ENCODE peak calls at places on chromosomes 7 and 10, in five cellular contexts. E is lower lobe of right lung, F is Caco-2, W is epithelial cell of esophagus, N is upper lobe of right lung. B is an unnamed sample.
A peak's percentile ranks its signal among the peaks of the same experiment; 100 is the strongest.

GRCh38 chr10:100997364-100998182 is 2.0 kb upstream of the LZTS2 start:
- DNase-seq in N (peak; percentile 94), F (peak; percentile 94), E (peak; percentile 88), W (peak; percentile 79), B (peak; percentile 87)

GRCh38 chr7:39609462-39610149 is 13.8 kb upstream of the RALA start:
- DNase-seq in W (no peak), F (no peak), N (peak; percentile 73), E (peak; percentile 57), B (peak; percentile 55)

GRCh38 chr7:128874140-128875031 is 11.7 kb downstream of the ATP6V1F start:
- DNase-seq in E (peak; percentile 44), N (no peak), W (no peak), F (no peak), B (peak; percentile 18)

GRCh38 chr7:105000927-105001336 is 13.1 kb upstream of the KMT2E start:
- DNase-seq in W (no peak), F (no peak), N (no peak), E (no peak), B (no peak)

GRCh38 chr10:11080564-11080984 is 62.9 kb downstream of the CELF2 start:
- DNase-seq in E (no peak), W (no peak), F (no peak), N (no peak), B (no peak)

GRCh38 chr10:131915484-131915883 is 14.7 kb downstream of the PPP2R2D start:
- DNase-seq in N (peak; percentile 27), E (no peak), W (no peak), F (no peak), B (no peak)

GRCh38 chr10:118754132-118754555 is 626 bp downstream of the CACUL1 start:
- DNase-seq in E (peak; percentile 67), W (peak; percentile 50), N (peak; percentile 81), F (peak; percentile 66), B (peak; percentile 52)

GRCh38 chr10:43199088-43199683 is 60.9 kb downstream of the CSGALNACT2 start:
- DNase-seq in E (peak; percentile 24), N (peak; percentile 50), F (no peak), W (no peak), B (no peak)

GRCh38 chr10:91006752-91007346 is 86.0 kb upstream of the ANKRD1 start:
- DNase-seq in W (no peak), N (no peak), E (no peak), F (no peak), B (no peak)

GRCh38 chr10:77909755-77910375 is 16.7 kb downstream of the DLG5 start:
- DNase-seq in F (peak; percentile 80), N (no peak), W (peak; percentile 26), E (no peak), B (no peak)

GRCh38 chr7:111763221-111763791 is 201.0 kb upstream of the IMMP2L start:
- DNase-seq in F (peak; percentile 32), N (no peak), E (no peak), W (peak; percentile 59), B (peak; percentile 76)

GRCh38 chr7:64625114-64626082 is 40.5 kb upstream of the ZNF107 start:
- DNase-seq in N (no peak), W (no peak), F (no peak), E (no peak), B (no peak)

GRCh38 chr7:34523233-34523918 is 134.6 kb upstream of the NPSR1 start:
- DNase-seq in N (no peak), E (no peak), F (no peak), W (peak; percentile 23), B (no peak)

GRCh38 chr7:50508471-50508943 is 56.7 kb downstream of the DDC start:
- DNase-seq in N (no peak), W (no peak), F (no peak), E (no peak), B (no peak)

GRCh38 chr10:5547684-5547933 is 22.8 kb downstream of the CALML3 start:
- DNase-seq in W (no peak), F (no peak), E (peak; percentile 2), N (no peak), B (no peak)

GRCh38 chr10:75972494-75973276 is 541.3 kb downstream of the LRMDA start:
- DNase-seq in W (peak; percentile 61), N (no peak), F (no peak), E (no peak), B (peak; percentile 16)

DNA sequence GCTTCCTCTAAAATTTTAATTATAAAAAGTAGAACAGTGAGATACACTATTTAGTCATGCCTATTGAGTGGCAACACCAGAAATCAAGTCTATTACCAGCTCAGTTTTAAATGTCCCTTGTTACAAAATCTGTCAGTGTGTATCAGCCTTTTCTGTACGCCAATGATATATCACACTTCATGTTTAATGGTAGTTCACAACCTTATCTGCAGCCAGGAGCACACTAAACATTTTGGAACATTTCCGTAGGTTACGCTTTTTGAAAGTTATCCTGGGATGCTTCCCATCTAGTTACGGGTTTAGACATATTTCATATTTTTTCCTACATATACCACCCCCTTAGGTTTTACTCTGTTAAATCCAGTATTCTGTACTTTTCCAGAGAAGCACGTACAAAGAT is 5.4 kb downstream of the HNRNPA2B1 start:
- DNase-seq in E (no peak), N (no peak), F (no peak), W (no peak), B (no peak)
- H3K4me3 ChIP-seq in E (no peak overlapping the region), N (no peak overlapping the region), F (no peak overlapping the region), W (no peak overlapping the region), B (peak overlapping the region; percentile 2)

GRCh38 chr10:126207313-126207771 is 180.9 kb downstream of the ADAM12 start:
- DNase-seq in E (no peak), N (no peak), W (no peak), F (no peak), B (no peak)
- H3K4me3 ChIP-seq in E (no peak overlapping the region), N (no peak overlapping the region), W (no peak overlapping the region), F (no peak overlapping the region), B (no peak overlapping the region)

DNA sequence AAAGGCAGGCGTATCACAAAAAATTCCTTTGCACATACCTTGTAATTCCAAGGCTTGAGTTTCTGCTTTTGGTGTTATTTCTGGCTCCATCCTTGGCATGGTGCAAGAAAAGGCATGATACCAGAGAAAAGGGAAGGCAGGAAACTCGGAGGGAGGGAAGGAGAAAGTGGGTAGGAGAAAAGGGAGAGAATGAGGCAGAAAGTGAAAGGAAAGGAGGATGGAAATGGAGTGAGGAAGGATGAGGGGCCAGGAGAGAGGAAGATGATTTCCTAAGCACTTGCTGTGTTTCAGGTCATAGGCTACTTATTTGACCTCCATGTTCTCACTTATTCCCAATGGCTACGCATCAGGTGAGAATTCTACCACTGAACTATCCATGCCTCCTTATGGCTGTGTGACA is 110.8 kb upstream of the JCAD start:
- DNase-seq in W (no peak), N (no peak), F (no peak), E (no peak), B (no peak)
- H3K4me3 ChIP-seq in W (no peak overlapping the region), N (no peak overlapping the region), F (no peak overlapping the region), E (no peak overlapping the region), B (no peak overlapping the region)

DNA sequence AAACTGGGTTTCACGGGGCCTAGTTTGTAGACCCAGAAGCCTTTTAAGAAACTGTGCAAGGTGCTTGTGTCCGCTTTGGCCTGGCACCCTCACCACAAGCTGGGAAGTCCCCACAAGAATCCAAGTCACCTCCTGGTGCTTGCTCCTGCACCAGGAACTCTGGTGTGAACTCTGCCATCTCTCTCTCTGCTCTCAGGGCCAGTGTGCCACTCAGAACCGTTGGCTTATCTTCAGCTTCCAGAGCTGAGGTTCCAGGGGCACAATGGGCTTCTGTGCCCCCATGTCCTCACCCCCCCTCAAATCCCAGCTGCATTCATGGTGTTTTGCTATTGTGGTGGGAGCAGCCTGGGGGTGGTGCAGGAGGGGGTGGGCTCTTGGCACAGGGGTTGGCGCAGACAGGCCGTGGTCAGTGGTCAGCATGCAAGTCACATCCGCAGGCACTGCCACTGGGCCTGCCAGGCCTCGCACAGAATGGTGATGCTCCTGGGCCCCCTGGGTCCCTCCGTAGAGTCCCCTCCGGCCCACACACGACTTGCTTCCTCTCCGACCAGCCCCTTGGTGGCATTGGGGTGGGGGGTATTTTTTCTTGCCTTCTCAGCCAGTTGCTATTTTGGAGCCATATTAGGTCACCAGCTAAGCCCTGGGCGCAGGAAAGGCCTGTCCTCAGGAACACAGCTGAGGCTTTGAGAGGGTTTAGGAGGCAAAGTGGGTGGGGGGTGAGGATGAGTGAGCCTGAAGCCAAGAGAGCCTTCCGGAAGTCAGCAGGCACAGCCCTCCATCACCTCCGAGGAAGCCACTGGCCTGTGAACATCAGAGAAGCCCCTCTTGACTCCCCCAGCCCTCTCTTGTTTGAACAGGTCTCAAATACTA is 3.0 kb downstream of the ZCCHC24 start:
- DNase-seq in E (no peak), F (no peak), N (peak; percentile 63), W (no peak), B (no peak)
- H3K4me3 ChIP-seq in E (peak overlapping the region; percentile 96), F (no peak overlapping the region), N (peak overlapping the region; percentile 86), W (no peak overlapping the region), B (no peak overlapping the region)

GRCh38 chr7:100794741-100795140 is 32.6 kb downstream of the EPHB4 start:
- DNase-seq in N (no peak), F (no peak), E (no peak), W (no peak), B (no peak)
- H3K4me3 ChIP-seq in N (no peak overlapping the region), F (no peak overlapping the region), E (no peak overlapping the region), W (no peak overlapping the region), B (no peak overlapping the region)

DNA sequence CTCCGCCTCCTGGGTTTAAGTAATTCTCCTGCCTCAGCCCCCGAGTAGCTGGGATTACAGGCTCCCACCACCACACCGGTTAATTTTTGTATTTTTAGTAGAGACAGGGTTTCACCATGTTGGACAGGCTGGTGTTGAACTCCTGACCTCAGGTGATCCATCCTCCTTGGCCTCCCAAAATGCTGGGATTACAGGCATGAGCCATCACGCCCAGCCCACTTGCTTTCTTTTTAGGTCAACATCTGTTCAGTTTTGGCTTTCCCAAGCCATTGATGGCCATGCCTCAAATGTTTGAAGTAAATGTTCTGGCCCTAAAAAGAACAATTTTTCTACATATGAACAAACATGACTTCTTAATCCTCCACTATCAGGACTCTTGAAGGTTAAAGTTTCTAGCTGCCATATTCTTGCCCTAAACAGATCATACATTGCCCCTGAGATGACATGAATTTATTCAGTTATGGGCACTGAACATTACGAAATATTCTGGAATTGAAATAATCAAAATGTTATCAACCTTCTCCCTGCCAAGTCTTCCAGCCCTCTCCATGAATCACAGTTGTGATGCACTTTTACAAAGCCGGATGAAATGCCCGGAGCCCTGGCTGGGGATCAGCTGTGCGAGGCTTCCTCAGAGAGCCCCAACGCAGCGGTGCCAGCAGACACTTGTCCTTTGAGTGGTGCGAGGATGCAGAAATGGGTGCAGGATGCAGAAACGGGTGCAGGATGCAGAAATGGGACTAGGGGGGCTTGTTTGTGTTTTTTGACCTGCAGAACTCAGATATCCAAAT is 2.9 kb downstream of the MRLN start:
- DNase-seq in F (no peak), N (no peak), E (no peak), W (peak; percentile 17), B (no peak)
- H3K4me3 ChIP-seq in F (no peak overlapping the region), N (no peak overlapping the region), E (no peak overlapping the region), W (no peak overlapping the region), B (no peak overlapping the region)

B was measured in BE2C.